ENCODE peak calls at places on chromosomes 7 and 10, in ten cellular contexts. One of them, this sample, is unnamed.

GRCh38 chr7:116545411-116545993 is 20.7 kb downstream of the CAV1 start:
- DNase-seq in A549: no peak
- DNase-seq in retinal pigment epithelial cell: no peak
- DNase-seq in Panc1: no peak
- DNase-seq in mammary epithelial cell: no peak
- DNase-seq in tibial nerve: no peak
- DNase-seq in AG04450: no peak
- DNase-seq in SK-N-SH: no peak
- DNase-seq in GM13977: no peak
- DNase-seq in brain microvascular endothelial cell: no peak
- DNase-seq in this sample: no peak

GRCh38 chr10:14543048-14543903 is 212.6 kb upstream of the FRMD4A start:
- DNase-seq in A549: no peak
- DNase-seq in retinal pigment epithelial cell: no peak
- DNase-seq in Panc1: no peak
- DNase-seq in mammary epithelial cell: no peak
- DNase-seq in tibial nerve: no peak
- DNase-seq in AG04450: no peak
- DNase-seq in SK-N-SH: no peak
- DNase-seq in GM13977: no peak
- DNase-seq in brain microvascular endothelial cell: peak; percentile 43
- DNase-seq in this sample: no peak

GRCh38 chr7:136857573-136857972 is 10.9 kb upstream of the CHRM2 start:
- DNase-seq in A549: no peak
- DNase-seq in retinal pigment epithelial cell: no peak
- DNase-seq in Panc1: no peak
- DNase-seq in mammary epithelial cell: peak; percentile 25
- DNase-seq in tibial nerve: no peak
- DNase-seq in AG04450: no peak
- DNase-seq in SK-N-SH: no peak
- DNase-seq in GM13977: no peak
- DNase-seq in brain microvascular endothelial cell: peak; percentile 31
- DNase-seq in this sample: no peak

GRCh38 chr10:76086571-76087260 is 655.3 kb downstream of the LRMDA start:
- DNase-seq in A549: peak; percentile 74
- DNase-seq in retinal pigment epithelial cell: no peak
- DNase-seq in Panc1: no peak
- DNase-seq in mammary epithelial cell: peak; percentile 56
- DNase-seq in tibial nerve: no peak
- DNase-seq in AG04450: peak; percentile 18
- DNase-seq in SK-N-SH: peak; percentile 19
- DNase-seq in GM13977: no peak
- DNase-seq in brain microvascular endothelial cell: peak; percentile 65
- DNase-seq in this sample: no peak

GRCh38 chr10:74704629-74705360 is 121.6 kb upstream of the KAT6B start:
- DNase-seq in A549: no peak
- DNase-seq in retinal pigment epithelial cell: no peak
- DNase-seq in Panc1: no peak
- DNase-seq in mammary epithelial cell: no peak
- DNase-seq in tibial nerve: no peak
- DNase-seq in AG04450: no peak
- DNase-seq in SK-N-SH: no peak
- DNase-seq in GM13977: no peak
- DNase-seq in brain microvascular endothelial cell: no peak
- DNase-seq in this sample: no peak

GRCh38 chr10:11527700-11528255 is 83.7 kb downstream of the USP6NL start:
- DNase-seq in A549: no peak
- DNase-seq in retinal pigment epithelial cell: no peak
- DNase-seq in Panc1: no peak
- DNase-seq in mammary epithelial cell: peak; percentile 28
- DNase-seq in tibial nerve: no peak
- DNase-seq in AG04450: no peak
- DNase-seq in SK-N-SH: no peak
- DNase-seq in GM13977: no peak
- DNase-seq in brain microvascular endothelial cell: no peak
- DNase-seq in this sample: no peak

GRCh38 chr7:1752771-1753562 is 82.9 kb downstream of the ELFN1 start:
- DNase-seq in A549: no peak
- DNase-seq in retinal pigment epithelial cell: no peak
- DNase-seq in Panc1: no peak
- DNase-seq in mammary epithelial cell: no peak
- DNase-seq in tibial nerve: no peak
- DNase-seq in AG04450: no peak
- DNase-seq in SK-N-SH: no peak
- DNase-seq in GM13977: no peak
- DNase-seq in brain microvascular endothelial cell: no peak
- DNase-seq in this sample: no peak

GRCh38 chr7:117259626-117260025 is 63.2 kb downstream of the WNT2 start:
- DNase-seq in A549: no peak
- DNase-seq in retinal pigment epithelial cell: no peak
- DNase-seq in Panc1: no peak
- DNase-seq in mammary epithelial cell: peak; percentile 26
- DNase-seq in tibial nerve: no peak
- DNase-seq in AG04450: no peak
- DNase-seq in SK-N-SH: no peak
- DNase-seq in GM13977: no peak
- DNase-seq in brain microvascular endothelial cell: no peak
- DNase-seq in this sample: no peak

GRCh38 chr10:109773288-109773687 is 150.0 kb downstream of the XPNPEP1 start:
- DNase-seq in A549: no peak
- DNase-seq in retinal pigment epithelial cell: no peak
- DNase-seq in Panc1: no peak
- DNase-seq in mammary epithelial cell: no peak
- DNase-seq in tibial nerve: no peak
- DNase-seq in AG04450: no peak
- DNase-seq in SK-N-SH: no peak
- DNase-seq in GM13977: no peak
- DNase-seq in brain microvascular endothelial cell: no peak
- DNase-seq in this sample: no peak

GRCh38 chr10:109770000-109770399 is 153.3 kb downstream of the XPNPEP1 start:
- DNase-seq in A549: no peak
- DNase-seq in retinal pigment epithelial cell: no peak
- DNase-seq in Panc1: no peak
- DNase-seq in mammary epithelial cell: no peak
- DNase-seq in tibial nerve: no peak
- DNase-seq in AG04450: no peak
- DNase-seq in SK-N-SH: no peak
- DNase-seq in GM13977: no peak
- DNase-seq in brain microvascular endothelial cell: no peak
- DNase-seq in this sample: no peak

GRCh38 chr10:109778993-109779392 is 144.3 kb downstream of the XPNPEP1 start:
- DNase-seq in A549: no peak
- DNase-seq in retinal pigment epithelial cell: no peak
- DNase-seq in Panc1: no peak
- DNase-seq in mammary epithelial cell: no peak
- DNase-seq in tibial nerve: no peak
- DNase-seq in AG04450: no peak
- DNase-seq in SK-N-SH: no peak
- DNase-seq in GM13977: no peak
- DNase-seq in brain microvascular endothelial cell: no peak
- DNase-seq in this sample: no peak

DNA sequence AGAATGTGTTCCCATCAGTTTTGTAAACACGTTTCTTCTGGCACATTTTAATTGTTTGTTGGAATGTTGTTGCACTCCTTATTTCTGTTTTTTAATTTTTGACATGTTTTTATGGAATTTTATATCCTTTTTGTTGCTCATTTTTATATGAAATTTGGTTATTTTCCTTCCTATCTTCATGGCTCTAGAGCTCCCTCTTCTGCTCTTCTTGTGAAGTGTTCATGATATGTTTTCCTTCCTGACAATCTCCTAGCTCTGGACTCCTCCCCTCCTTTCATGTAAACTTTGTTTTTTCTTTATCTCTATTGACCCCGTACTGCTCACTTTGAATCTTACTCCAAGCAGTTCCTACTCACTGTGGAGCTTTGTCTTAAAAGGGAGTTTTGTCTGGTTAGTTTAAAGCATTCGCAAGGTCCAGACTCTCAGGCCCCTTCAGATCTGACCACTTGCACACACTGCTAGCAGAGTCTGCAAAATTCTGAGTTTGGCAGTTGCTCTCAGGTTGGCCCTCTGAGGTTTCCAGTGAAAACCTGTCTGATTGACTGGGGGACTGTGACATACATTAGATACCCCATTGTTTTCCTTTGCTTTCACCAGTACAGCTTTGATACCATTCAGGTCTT is 149.4 kb downstream of the XPNPEP1 start:
- DNase-seq in A549: peak; percentile 7
- DNase-seq in retinal pigment epithelial cell: peak; percentile 3
- DNase-seq in Panc1: no peak
- DNase-seq in mammary epithelial cell: peak; percentile 4
- DNase-seq in tibial nerve: no peak
- DNase-seq in AG04450: no peak
- DNase-seq in SK-N-SH: peak; percentile 30
- DNase-seq in GM13977: peak; percentile 27
- DNase-seq in brain microvascular endothelial cell: peak; percentile 14
- DNase-seq in this sample: no peak
- TF ChIP-seq CTCF in A549: peak; percentile 60
- TF ChIP-seq CTCF in retinal pigment epithelial cell: peak; percentile 67
- TF ChIP-seq CTCF in Panc1: peak; percentile 75
- TF ChIP-seq CTCF in mammary epithelial cell: peak; percentile 66
- TF ChIP-seq CTCF in tibial nerve: peak; percentile 59
- TF ChIP-seq CTCF in AG04450: peak; percentile 67
- TF ChIP-seq CTCF in SK-N-SH: peak; percentile 78
- TF ChIP-seq CTCF in GM13977: peak; percentile 51
- TF ChIP-seq CTCF in brain microvascular endothelial cell: peak; percentile 55
- TF ChIP-seq CTCF in this sample: peak; percentile 59

GRCh38 chr10:23362069-23362830 is 17.7 kb upstream of the C10orf67 start:
- DNase-seq in A549: no peak
- DNase-seq in retinal pigment epithelial cell: no peak
- DNase-seq in Panc1: no peak
- DNase-seq in mammary epithelial cell: no peak
- DNase-seq in tibial nerve: no peak
- DNase-seq in AG04450: no peak
- DNase-seq in SK-N-SH: no peak
- DNase-seq in GM13977: no peak
- DNase-seq in brain microvascular endothelial cell: no peak
- DNase-seq in this sample: no peak

GRCh38 chr10:23359692-23360380 is 15.2 kb upstream of the C10orf67 start:
- DNase-seq in A549: no peak
- DNase-seq in retinal pigment epithelial cell: no peak
- DNase-seq in Panc1: no peak
- DNase-seq in mammary epithelial cell: peak; percentile 69
- DNase-seq in tibial nerve: no peak
- DNase-seq in AG04450: no peak
- DNase-seq in SK-N-SH: no peak
- DNase-seq in GM13977: no peak
- DNase-seq in brain microvascular endothelial cell: no peak
- DNase-seq in this sample: no peak

GRCh38 chr10:23361665-23362064 is 17.1 kb upstream of the C10orf67 start:
- DNase-seq in A549: no peak
- DNase-seq in retinal pigment epithelial cell: no peak
- DNase-seq in Panc1: no peak
- DNase-seq in mammary epithelial cell: no peak
- DNase-seq in tibial nerve: no peak
- DNase-seq in AG04450: no peak
- DNase-seq in SK-N-SH: no peak
- DNase-seq in GM13977: no peak
- DNase-seq in brain microvascular endothelial cell: no peak
- DNase-seq in this sample: no peak

GRCh38 chr10:23354630-23355343 is 10.2 kb upstream of the C10orf67 start:
- DNase-seq in A549: no peak
- DNase-seq in retinal pigment epithelial cell: no peak
- DNase-seq in Panc1: no peak
- DNase-seq in mammary epithelial cell: no peak
- DNase-seq in tibial nerve: no peak
- DNase-seq in AG04450: no peak
- DNase-seq in SK-N-SH: no peak
- DNase-seq in GM13977: no peak
- DNase-seq in brain microvascular endothelial cell: no peak
- DNase-seq in this sample: no peak

GRCh38 chr10:23358357-23358756 is 13.8 kb upstream of the C10orf67 start:
- DNase-seq in A549: no peak
- DNase-seq in retinal pigment epithelial cell: no peak
- DNase-seq in Panc1: no peak
- DNase-seq in mammary epithelial cell: no peak
- DNase-seq in tibial nerve: no peak
- DNase-seq in AG04450: no peak
- DNase-seq in SK-N-SH: no peak
- DNase-seq in GM13977: no peak
- DNase-seq in brain microvascular endothelial cell: peak; percentile 23
- DNase-seq in this sample: no peak
- TF ChIP-seq CTCF in A549: no peak
- TF ChIP-seq CTCF in retinal pigment epithelial cell: peak; percentile 57
- TF ChIP-seq CTCF in Panc1: no peak
- TF ChIP-seq CTCF in mammary epithelial cell: no peak
- TF ChIP-seq CTCF in tibial nerve: no peak
- TF ChIP-seq CTCF in AG04450: peak; percentile 52
- TF ChIP-seq CTCF in SK-N-SH: peak; percentile 36
- TF ChIP-seq CTCF in GM13977: no peak
- TF ChIP-seq CTCF in brain microvascular endothelial cell: peak; percentile 70
- TF ChIP-seq CTCF in this sample: no peak

GRCh38 chr10:103847909-103848468 is 7.4 kb downstream of the SH3PXD2A start:
- DNase-seq in A549: peak; percentile 59
- DNase-seq in retinal pigment epithelial cell: no peak
- DNase-seq in Panc1: no peak
- DNase-seq in mammary epithelial cell: no peak
- DNase-seq in tibial nerve: no peak
- DNase-seq in AG04450: no peak
- DNase-seq in SK-N-SH: peak; percentile 56
- DNase-seq in GM13977: no peak
- DNase-seq in brain microvascular endothelial cell: no peak
- DNase-seq in this sample: no peak
- TF ChIP-seq CTCF in A549: no peak
- TF ChIP-seq CTCF in retinal pigment epithelial cell: peak; percentile 47
- TF ChIP-seq CTCF in Panc1: peak; percentile 39
- TF ChIP-seq CTCF in mammary epithelial cell: no peak
- TF ChIP-seq CTCF in tibial nerve: no peak
- TF ChIP-seq CTCF in AG04450: peak; percentile 47
- TF ChIP-seq CTCF in SK-N-SH: peak; percentile 42
- TF ChIP-seq CTCF in GM13977: peak; percentile 16
- TF ChIP-seq CTCF in brain microvascular endothelial cell: peak; percentile 64
- TF ChIP-seq CTCF in this sample: peak; percentile 34

GRCh38 chr7:41694490-41694889 is 8.4 kb downstream of the INHBA start:
- DNase-seq in A549: no peak
- DNase-seq in retinal pigment epithelial cell: no peak
- DNase-seq in Panc1: no peak
- DNase-seq in mammary epithelial cell: no peak
- DNase-seq in tibial nerve: no peak
- DNase-seq in AG04450: no peak
- DNase-seq in SK-N-SH: no peak
- DNase-seq in GM13977: no peak
- DNase-seq in brain microvascular endothelial cell: no peak
- DNase-seq in this sample: no peak

GRCh38 chr7:41695661-41696322 is 7.1 kb downstream of the INHBA start:
- DNase-seq in A549: peak; percentile 12
- DNase-seq in retinal pigment epithelial cell: no peak
- DNase-seq in Panc1: no peak
- DNase-seq in mammary epithelial cell: no peak
- DNase-seq in tibial nerve: no peak
- DNase-seq in AG04450: peak; percentile 72
- DNase-seq in SK-N-SH: no peak
- DNase-seq in GM13977: no peak
- DNase-seq in brain microvascular endothelial cell: peak; percentile 77
- DNase-seq in this sample: no peak

GRCh38 chr7:41691286-41691966 is 11.5 kb downstream of the INHBA start:
- DNase-seq in A549: no peak
- DNase-seq in retinal pigment epithelial cell: no peak
- DNase-seq in Panc1: no peak
- DNase-seq in mammary epithelial cell: no peak
- DNase-seq in tibial nerve: no peak
- DNase-seq in AG04450: no peak
- DNase-seq in SK-N-SH: no peak
- DNase-seq in GM13977: no peak
- DNase-seq in brain microvascular endothelial cell: no peak
- DNase-seq in this sample: no peak

GRCh38 chr7:41696323-41696916 is 6.5 kb downstream of the INHBA start:
- DNase-seq in A549: peak; percentile 58
- DNase-seq in retinal pigment epithelial cell: no peak
- DNase-seq in Panc1: no peak
- DNase-seq in mammary epithelial cell: peak; percentile 85
- DNase-seq in tibial nerve: peak; percentile 76
- DNase-seq in AG04450: peak; percentile 76
- DNase-seq in SK-N-SH: peak; percentile 79
- DNase-seq in GM13977: no peak
- DNase-seq in brain microvascular endothelial cell: peak; percentile 83
- DNase-seq in this sample: peak; percentile 74

GRCh38 chr7:41693150-41693997 is 9.5 kb downstream of the INHBA start:
- DNase-seq in A549: no peak
- DNase-seq in retinal pigment epithelial cell: no peak
- DNase-seq in Panc1: no peak
- DNase-seq in mammary epithelial cell: no peak
- DNase-seq in tibial nerve: no peak
- DNase-seq in AG04450: no peak
- DNase-seq in SK-N-SH: peak; percentile 35
- DNase-seq in GM13977: no peak
- DNase-seq in brain microvascular endothelial cell: no peak
- DNase-seq in this sample: no peak
- TF ChIP-seq CTCF in A549: no peak
- TF ChIP-seq CTCF in retinal pigment epithelial cell: peak; percentile 63
- TF ChIP-seq CTCF in Panc1: peak; percentile 56
- TF ChIP-seq CTCF in mammary epithelial cell: peak; percentile 45
- TF ChIP-seq CTCF in tibial nerve: peak; percentile 19
- TF ChIP-seq CTCF in AG04450: peak; percentile 63
- TF ChIP-seq CTCF in SK-N-SH: peak; percentile 67
- TF ChIP-seq CTCF in GM13977: no peak
- TF ChIP-seq CTCF in brain microvascular endothelial cell: peak; percentile 64
- TF ChIP-seq CTCF in this sample: peak; percentile 84